ENCODE peak calls at places on chromosomes 13 and 19, in eight cellular contexts. T is uterus, R is lung, C is heart right ventricle, Q is A673, L is colonic mucosa, U is ascending aorta, N is Peyer's patch. F is an unnamed sample.

GRCh38 chr13:61187471-61187870 is 228.2 kb downstream of the PCDH20 start:
- DNase-seq in C (no peak), T (no peak), Q (peak; percentile 18), L (no peak), R (no peak), N (no peak), U (no peak), F (no peak)

GRCh38 chr19:31356587-31357314 is 7.5 kb upstream of the TSHZ3 start:
- DNase-seq in T (no peak), Q (no peak), R (no peak), C (peak; percentile 51), N (no peak), L (peak; percentile 31), U (no peak), F (peak; percentile 58)

GRCh38 chr19:39826311-39826945 is 7.5 kb downstream of the DYRK1B start:
- DNase-seq in R (no peak), C (no peak), N (no peak), U (no peak), T (no peak), Q (no peak), L (no peak), F (no peak)

GRCh38 chr13:21319869-21320641 is 139.0 kb downstream of the ZDHHC20 start:
- DNase-seq in R (no peak), C (no peak), L (no peak), T (no peak), N (no peak), Q (no peak), U (no peak), F (no peak)

GRCh38 chr13:89925107-89925506 is 1422.4 kb upstream of the MIR17HG start:
- DNase-seq in T (no peak), R (no peak), Q (peak; percentile 55), L (no peak), U (no peak), C (no peak), N (no peak), F (no peak)

GRCh38 chr13:68481130-68481529 is 1251.0 kb upstream of the PCDH9 start:
- DNase-seq in C (no peak), Q (no peak), T (no peak), N (no peak), U (no peak), L (no peak), R (no peak), F (no peak)

GRCh38 chr13:39663958-39664357 is 8.5 kb downstream of the COG6 start:
- DNase-seq in N (no peak), U (no peak), R (no peak), Q (no peak), C (no peak), L (no peak), T (no peak), F (no peak)

GRCh38 chr13:33032037-33032625 is 15.9 kb downstream of the KL start:
- DNase-seq in L (no peak), U (no peak), T (no peak), Q (no peak), N (no peak), C (no peak), R (no peak), F (no peak)

GRCh38 chr13:95288899-95289500 is 12.3 kb downstream of the ABCC4 start:
- DNase-seq in N (no peak), T (no peak), Q (no peak), U (no peak), L (no peak), R (no peak), C (no peak), F (no peak)

GRCh38 chr19:41936961-41937360 is 8.7 kb upstream of the ERFL start:
- DNase-seq in L (no peak), C (no peak), R (no peak), U (no peak), Q (no peak), N (no peak), T (no peak), F (no peak)

GRCh38 chr19:33957804-33958203 is 161.1 kb downstream of the KCTD15 start:
- DNase-seq in R (no peak), Q (no peak), U (no peak), L (no peak), N (no peak), T (no peak), C (no peak), F (no peak)

GRCh38 chr13:26021956-26022355 is 29.9 kb downstream of the SHISA2 start:
- DNase-seq in U (no peak), C (no peak), Q (no peak), N (no peak), R (no peak), T (no peak), L (no peak), F (no peak)

GRCh38 chr13:26698392-26699196 is 62.0 kb downstream of the GPR12 start:
- DNase-seq in N (peak; percentile 88), U (no peak), L (peak; percentile 79), C (peak; percentile 83), Q (peak; percentile 86), R (peak; percentile 84), T (peak; percentile 81), F (peak; percentile 74)

GRCh38 chr19:6516659-6517291 is 14.1 kb upstream of the TNFSF9 start:
- DNase-seq in L (peak; percentile 94), N (peak; percentile 92), R (peak; percentile 91), U (peak; percentile 31), Q (peak; percentile 97), T (peak; percentile 77), C (peak; percentile 94), F (peak; percentile 88)

GRCh38 chr19:14161305-14161704 is 24.9 kb upstream of the ASF1B start:
- DNase-seq in L (no peak), N (no peak), T (no peak), U (no peak), R (no peak), Q (no peak), C (no peak), F (no peak)

DNA sequence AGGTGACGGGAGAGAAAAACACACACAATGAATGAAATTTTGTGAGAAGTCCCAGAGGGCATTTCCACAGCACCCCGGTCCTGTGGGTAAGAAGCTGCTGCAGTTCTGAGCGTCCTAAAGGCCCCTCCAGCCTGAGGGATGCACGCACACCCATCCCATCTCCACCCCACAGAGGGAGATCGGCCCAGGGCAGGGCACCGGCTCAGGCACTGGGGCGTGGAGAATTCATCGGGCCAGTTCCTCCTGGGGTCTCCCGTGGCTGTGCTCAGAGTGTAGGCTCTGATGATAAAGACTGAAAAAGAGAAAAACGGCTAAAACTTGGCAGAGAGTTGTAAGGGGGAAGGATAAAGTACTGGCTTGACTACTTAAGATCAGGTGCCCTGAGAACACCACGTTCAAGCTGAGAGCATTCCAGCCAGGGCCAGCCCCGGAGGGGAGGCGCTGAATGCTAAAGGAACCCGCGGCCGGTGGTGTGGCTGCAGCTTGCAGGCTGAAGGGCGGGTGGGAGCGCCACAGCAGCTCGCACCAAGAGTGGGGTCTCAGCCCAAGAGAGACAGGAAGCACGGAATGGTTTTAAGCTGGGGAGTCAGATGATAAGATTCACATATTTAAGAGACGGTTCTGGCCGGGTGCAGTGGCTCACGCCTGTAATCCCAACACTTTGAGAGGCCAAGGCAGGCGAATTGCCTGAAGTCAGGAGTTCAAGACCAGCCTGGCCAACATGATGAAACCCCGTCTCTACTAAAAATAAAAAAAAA is 121.9 kb upstream of the SPACA7 start:
- DNase-seq in Q (no peak), U (no peak), R (peak; percentile 20), N (no peak), L (peak; percentile 13), T (no peak), C (no peak), F (no peak)
- H3K9me3 ChIP-seq in Q (no peaks in the 10 kb centered on the region), U (peaks cover 5% of the 10 kb centered on the region), R (no peaks in the 10 kb centered on the region), N (no peaks in the 10 kb centered on the region), L (no peaks in the 10 kb centered on the region), T (no peaks in the 10 kb centered on the region), C (no peaks in the 10 kb centered on the region), F (no peaks in the 10 kb centered on the region)

GRCh38 chr13:35481777-35482176 is 5.3 kb upstream of the MAB21L1 start:
- DNase-seq in T (no peak), R (no peak), N (no peak), L (no peak), U (no peak), C (no peak), Q (no peak), F (no peak)

GRCh38 chr13:35478384-35479222 is 2.1 kb upstream of the MAB21L1 start:
- DNase-seq in C (no peak), N (no peak), T (no peak), U (no peak), R (no peak), Q (no peak), L (no peak), F (no peak)

GRCh38 chr13:35475960-35476943 is at the start of gene MAB21L1:
- DNase-seq in Q (no peak), T (no peak), U (no peak), L (peak; percentile 25), C (peak; percentile 31), R (no peak), N (no peak), F (no peak)

GRCh38 chr13:35479691-35480090 is 3.2 kb upstream of the MAB21L1 start:
- DNase-seq in N (no peak), Q (no peak), R (no peak), T (no peak), L (no peak), C (no peak), U (no peak), F (no peak)

GRCh38 chr13:35479223-35479536 is 2.7 kb upstream of the MAB21L1 start:
- DNase-seq in R (no peak), U (no peak), T (no peak), Q (no peak), L (no peak), C (no peak), N (no peak), F (no peak)
- H3K27me3 ChIP-seq in R (peaks cover 4% of the 10 kb centered on the region), U (no peaks in the 10 kb centered on the region), T (no peaks in the 10 kb centered on the region), Q (no peaks in the 10 kb centered on the region), L (peaks cover 5% of the 10 kb centered on the region), C (no peaks in the 10 kb centered on the region), N (peaks cover 5% of the 10 kb centered on the region), F (peaks cover 50% of the 10 kb centered on the region)

DNA sequence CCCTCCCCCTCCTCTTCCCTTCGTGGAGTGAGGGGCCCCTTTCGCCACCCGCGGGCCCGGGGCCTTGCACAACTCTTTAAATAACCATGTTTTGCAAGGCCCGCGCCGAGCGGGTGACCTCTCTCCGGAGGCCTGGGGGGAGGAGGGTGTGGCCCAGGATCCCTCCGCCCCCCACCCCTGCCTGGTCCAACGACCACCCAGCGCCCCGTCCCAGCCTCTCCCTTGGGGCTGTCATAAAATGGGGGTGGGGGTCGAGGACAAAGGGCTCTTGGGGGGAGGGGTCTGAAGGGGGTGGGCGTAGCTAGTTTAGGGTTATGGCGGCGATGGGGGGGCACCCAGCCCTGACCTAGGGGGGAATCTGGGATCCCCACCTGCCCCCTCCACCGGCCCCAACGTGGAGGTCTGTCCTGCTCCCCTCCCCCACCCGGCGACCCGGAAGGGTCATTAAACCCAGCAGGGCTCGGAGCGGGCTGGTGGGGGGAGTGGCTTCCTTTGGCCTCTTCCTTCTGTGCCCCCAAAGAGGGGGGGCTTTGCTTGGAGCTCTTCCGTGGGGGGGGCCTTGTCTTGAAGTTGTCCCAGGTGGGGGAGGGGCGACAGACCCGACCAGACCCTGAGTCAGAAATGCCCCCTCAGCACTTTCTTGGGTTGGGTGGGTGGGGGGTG is 1.3 kb downstream of the ARID3A start:
- DNase-seq in L (no peak), U (no peak), C (peak; percentile 71), T (peak; percentile 75), N (no peak), R (peak; percentile 78), Q (no peak), F (no peak)
- TF ChIP-seq CTCF in L (no peak), U (no peak), C (no peak), T (no peak), N (no peak), R (no peak), Q (no peak), F (no peak)

GRCh38 chr19:15895876-15896430 is 1.9 kb downstream of the CYP4F2 start:
- DNase-seq in Q (no peak), T (no peak), N (no peak), R (no peak), C (no peak), U (no peak), L (no peak), F (no peak)
- H3K9me3 ChIP-seq in Q (no peaks in the 10 kb centered on the region), T (no peaks in the 10 kb centered on the region), N (no peaks in the 10 kb centered on the region), R (no peaks in the 10 kb centered on the region), C (no peaks in the 10 kb centered on the region), U (no peaks in the 10 kb centered on the region), L (no peaks in the 10 kb centered on the region), F (no peaks in the 10 kb centered on the region)

F was measured in CD4-positive, alpha-beta T cell.